ENCODE peak calls at places on chromosomes 5 and 9, in eight cellular contexts. R is endodermal cell, K is lower lobe of right lung, J is GM20000, V is lower leg skin, D is cardiac muscle cell, T is astrocyte, F is K562. S is an unnamed sample.

GRCh38 chr9:4933177-4933576 is 51.9 kb upstream of the JAK2 start:
- DNase-seq in T (peak; percentile 34), R (no peak), F (no peak), K (no peak), V (no peak), D (no peak), J (no peak), S (no peak)

GRCh38 chr9:115717711-115718173 is 435.8 kb upstream of the PAPPA start:
- DNase-seq in F (no peak), T (peak; percentile 88), D (no peak), V (no peak), R (no peak), J (no peak), K (no peak), S (no peak)

GRCh38 chr9:110142253-110142652 is 65.7 kb downstream of the C9orf152 start:
- DNase-seq in T (no peak), F (no peak), J (no peak), R (no peak), K (no peak), V (no peak), D (no peak), S (no peak)

GRCh38 chr9:73577867-73578266 is 426.2 kb downstream of the ANXA1 start:
- DNase-seq in D (peak; percentile 36), T (peak; percentile 61), F (no peak), K (no peak), R (no peak), J (no peak), V (no peak), S (no peak)

GRCh38 chr5:178297751-178298150 is 65.1 kb upstream of the PHYKPL start:
- DNase-seq in D (no peak), R (peak; percentile 33), K (peak; percentile 20), J (no peak), F (no peak), V (peak; percentile 70), T (no peak), S (peak; percentile 20)

GRCh38 chr5:108747111-108748009 is at the start of gene FER:
- DNase-seq in F (peak; percentile 48), V (no peak), T (peak; percentile 96), D (peak; percentile 44), R (no peak), J (peak; percentile 63), K (no peak), S (no peak)

GRCh38 chr5:150441813-150442698 is 7.5 kb downstream of the RPS14 start:
- DNase-seq in V (no peak), T (no peak), J (no peak), K (no peak), R (peak; percentile 76), D (no peak), F (no peak), S (no peak)

GRCh38 chr5:13932561-13932960 is 11.9 kb downstream of the DNAH5 start:
- DNase-seq in K (no peak), J (no peak), T (no peak), R (no peak), V (no peak), D (no peak), F (no peak), S (no peak)

GRCh38 chr5:79824444-79824843 is 134.8 kb downstream of the CMYA5 start:
- DNase-seq in R (peak; percentile 24), D (no peak), V (no peak), F (no peak), K (no peak), T (no peak), J (no peak), S (no peak)

GRCh38 chr5:126069329-126069728 is 353.9 kb upstream of the GRAMD2B start:
- DNase-seq in J (no peak), R (no peak), F (no peak), T (no peak), V (no peak), K (no peak), D (no peak), S (no peak)

GRCh38 chr9:89935115-89935514 is 330.3 kb downstream of the GADD45G start:
- DNase-seq in D (no peak), K (no peak), R (no peak), F (no peak), V (peak; percentile 72), T (no peak), J (no peak), S (no peak)
- TF ChIP-seq CTCF in D (no peak), K (no peak), R (no peak), F (no peak), V (no peak), T (no peak), J (no peak), S (no peak)

DNA sequence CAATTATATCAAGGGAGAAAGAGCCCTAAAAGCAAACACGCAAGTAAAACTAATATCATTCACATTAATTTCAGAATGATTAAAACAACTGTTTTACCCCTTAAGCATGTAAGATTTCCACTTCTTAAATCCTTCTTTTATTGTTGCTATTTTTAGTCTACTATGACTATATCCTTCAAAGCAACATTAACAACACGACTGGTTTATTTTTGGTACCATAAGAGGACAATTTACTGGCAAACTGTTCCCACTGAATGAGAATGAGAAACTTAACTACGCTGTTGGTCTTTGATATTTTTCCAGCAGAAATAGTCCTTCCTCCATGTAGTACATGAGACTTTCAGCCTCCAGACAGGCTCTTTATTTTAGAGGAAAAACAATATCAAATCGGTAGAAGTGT is 281.5 kb downstream of the CTNND2 start:
- DNase-seq in R (no peak), D (no peak), K (no peak), F (no peak), J (no peak), V (no peak), T (no peak), S (no peak)
- TF ChIP-seq CTCF in R (no peak), D (no peak), K (no peak), F (no peak), J (no peak), V (no peak), T (no peak), S (no peak)

DNA sequence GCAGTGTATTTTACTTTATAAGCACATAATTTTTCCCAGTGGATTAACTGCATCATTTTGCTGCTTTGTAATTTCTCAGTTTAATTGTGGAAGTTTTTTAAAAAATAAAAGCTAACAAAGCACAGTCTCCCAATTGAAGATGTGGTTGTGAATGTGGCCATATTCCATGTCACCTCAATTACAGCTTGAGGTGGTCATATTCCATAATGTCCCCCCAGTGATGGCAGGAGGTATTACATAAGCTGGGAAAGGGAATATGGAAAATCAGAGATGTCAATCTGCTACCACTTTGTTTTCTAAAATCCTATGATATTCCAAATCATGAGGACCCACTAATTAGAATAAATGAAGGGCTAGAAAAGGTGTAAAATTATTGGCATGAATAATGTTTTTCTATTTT is 1672.0 kb upstream of the CDH9 start:
- DNase-seq in R (no peak), T (no peak), V (no peak), K (no peak), F (peak; percentile 9), D (peak; percentile 11), J (no peak), S (no peak)
- TF ChIP-seq CTCF in R (peak; percentile 69), T (peak; percentile 29), V (no peak), K (no peak), F (no peak), D (no peak), J (no peak), S (no peak)

DNA sequence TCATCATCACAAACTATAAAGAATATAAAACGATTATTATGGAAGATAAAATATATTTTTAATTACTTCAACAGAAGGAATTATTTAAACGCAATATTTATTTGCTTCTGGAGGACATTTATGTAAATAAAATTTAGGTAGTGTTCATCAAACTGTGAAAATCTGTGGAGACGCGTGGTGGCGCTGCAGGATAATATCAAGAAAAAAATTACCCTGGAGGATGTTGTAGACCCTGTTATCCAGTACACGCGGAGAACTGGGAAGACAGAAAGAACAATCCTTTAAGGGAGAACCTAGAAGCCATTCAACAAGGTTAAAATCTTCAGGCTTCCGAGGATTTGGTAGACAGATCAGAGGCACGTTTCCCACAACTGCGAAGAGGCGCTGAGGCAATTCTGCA is at the start of gene PCDHB12:
- DNase-seq in J (no peak), F (no peak), T (no peak), V (no peak), R (peak; percentile 70), K (no peak), D (peak; percentile 49), S (no peak)
- TF ChIP-seq CTCF in J (no peak), F (peak; percentile 52), T (peak; percentile 3), V (no peak), R (peak; percentile 77), K (peak; percentile 17), D (no peak), S (no peak)

DNA sequence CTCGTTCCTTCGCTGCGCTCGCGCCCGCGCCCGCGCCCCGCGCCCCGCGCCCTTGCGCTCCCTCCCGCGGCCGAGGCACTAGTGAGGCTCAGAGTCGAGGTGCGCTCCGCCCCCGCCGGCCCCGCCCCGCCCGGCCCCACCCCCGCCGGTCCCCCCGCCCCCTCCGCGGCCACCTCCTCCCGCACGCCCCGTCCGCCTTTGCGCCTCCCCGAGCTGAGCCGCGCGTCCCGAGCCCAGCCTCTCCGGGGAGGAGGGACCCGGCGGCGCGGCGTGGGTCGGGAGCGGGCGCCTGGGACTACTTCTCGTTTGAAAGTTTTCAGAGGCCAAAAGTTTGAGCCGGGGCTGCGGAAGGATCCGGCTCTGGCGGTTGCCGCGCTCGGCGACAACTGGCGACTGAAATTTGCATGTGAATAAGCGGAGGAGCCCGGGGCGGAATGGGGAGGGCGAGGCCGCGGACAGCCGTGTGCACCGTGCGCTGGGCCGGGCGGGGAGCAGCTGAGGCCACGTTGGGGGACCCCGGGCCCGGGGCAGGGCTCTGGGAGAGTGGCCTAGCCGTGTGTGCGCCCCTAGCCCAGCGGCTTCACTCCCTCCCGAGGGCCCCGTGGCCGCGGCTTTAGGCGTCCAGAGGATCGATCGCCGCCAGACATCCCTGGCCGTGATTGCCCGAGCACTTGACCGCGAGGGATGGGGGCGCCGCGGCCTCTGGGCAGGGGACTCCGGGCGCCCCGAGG is at the start of gene NOTCH1:
- DNase-seq in F (peak; percentile 93), T (peak; percentile 83), R (peak; percentile 94), V (peak; percentile 98), K (peak; percentile 96), D (peak; percentile 93), J (peak; percentile 98), S (peak; percentile 97)
- TF ChIP-seq CTCF in F (no peak), T (no peak), R (no peak), V (no peak), K (no peak), D (no peak), J (no peak), S (no peak)

DNA sequence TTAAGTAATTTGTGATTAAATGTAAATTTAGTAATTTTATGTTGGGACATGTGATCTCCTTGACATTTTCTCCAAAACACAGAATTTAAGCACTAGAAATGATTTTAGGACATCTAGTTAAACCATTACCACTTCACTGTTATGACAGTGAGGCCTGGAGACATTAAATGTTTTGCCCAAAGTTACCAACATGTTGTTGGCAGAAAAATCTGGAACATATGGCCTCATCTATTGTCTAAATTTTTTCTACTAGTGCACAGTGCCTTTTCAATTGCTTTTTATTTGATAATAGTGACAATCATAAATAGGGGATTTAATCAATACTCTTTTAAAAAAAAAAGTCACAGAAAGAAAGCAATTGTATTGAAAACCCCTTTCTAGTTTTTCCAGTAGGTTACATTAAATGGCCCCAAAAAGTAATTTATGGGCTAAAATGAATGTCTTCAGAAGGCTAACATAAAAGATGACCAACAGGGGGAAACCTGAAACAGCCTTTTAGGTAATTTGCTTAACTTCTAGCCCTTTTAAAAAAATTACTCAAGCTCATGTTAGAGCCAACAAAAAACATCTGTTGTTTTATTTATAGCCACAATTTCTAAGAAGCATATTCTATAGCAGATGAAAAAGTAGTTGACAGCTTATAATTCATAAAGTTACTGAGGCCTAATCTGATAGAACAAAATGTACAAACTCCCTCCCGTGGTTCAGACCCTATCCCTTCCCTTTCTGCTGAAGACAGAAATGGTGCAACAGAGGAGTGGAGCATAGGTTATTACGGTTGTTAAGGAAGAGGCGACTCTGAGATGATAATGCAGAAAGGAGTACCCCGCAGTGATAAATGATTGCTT is 45.8 kb downstream of the PIK3R1 start:
- DNase-seq in K (no peak), D (no peak), J (no peak), F (no peak), R (no peak), V (no peak), T (peak; percentile 41), S (no peak)
- TF ChIP-seq CTCF in K (peak; percentile 20), D (peak; percentile 41), J (peak; percentile 10), F (peak; percentile 34), R (peak; percentile 50), V (no peak), T (peak; percentile 19), S (peak; percentile 29)